ENCODE peak calls at places on chromosomes 1 and 21, in nine cellular contexts. One of them, this sample, is unnamed.

GRCh38 chr1:47650205-47650604 is 212.4 kb downstream of the FOXD2 start:
- DNase-seq in neuronal stem cell: no peak
- DNase-seq in amygdala: no peak
- DNase-seq in activated CD4-positive, alpha-beta T cell treated with anti-CD3 and anti-CD28 coated beads, Interleukin-2, amount 50 U/mL, for 1 hour: no peak
- DNase-seq in T-helper 1 cell: no peak
- DNase-seq in lung microvascular endothelial cell: peak
- DNase-seq in activated effector memory CD4-positive, alpha-beta T cell treated with Interleukin-2 at 50 U/mL for 16 hours: no peak
- DNase-seq in ELF-1: no peak
- DNase-seq in AG08395: peak
- DNase-seq in this sample: no peak

GRCh38 chr1:7298145-7298544 is 473.0 kb upstream of the VAMP3 start:
- DNase-seq in T-helper 1 cell: no peak
- DNase-seq in activated effector memory CD4-positive, alpha-beta T cell treated with Interleukin-2 at 50 U/mL for 16 hours: no peak
- DNase-seq in lung microvascular endothelial cell: no peak
- DNase-seq in neuronal stem cell: no peak
- DNase-seq in ELF-1: no peak
- DNase-seq in amygdala: no peak
- DNase-seq in AG08395: no peak
- DNase-seq in activated CD4-positive, alpha-beta T cell treated with anti-CD3 and anti-CD28 coated beads, Interleukin-2, amount 50 U/mL, for 1 hour: no peak
- DNase-seq in this sample: no peak

GRCh38 chr1:235527196-235527814 is 23.1 kb upstream of the B3GALNT2 start:
- DNase-seq in activated CD4-positive, alpha-beta T cell treated with anti-CD3 and anti-CD28 coated beads, Interleukin-2, amount 50 U/mL, for 1 hour: no peak
- DNase-seq in T-helper 1 cell: no peak
- DNase-seq in neuronal stem cell: no peak
- DNase-seq in activated effector memory CD4-positive, alpha-beta T cell treated with Interleukin-2 at 50 U/mL for 16 hours: no peak
- DNase-seq in lung microvascular endothelial cell: no peak
- DNase-seq in AG08395: no peak
- DNase-seq in amygdala: no peak
- DNase-seq in ELF-1: no peak
- DNase-seq in this sample: no peak

GRCh38 chr1:88434836-88435235 is 249.2 kb upstream of the PKN2 start:
- DNase-seq in T-helper 1 cell: no peak
- DNase-seq in AG08395: no peak
- DNase-seq in activated effector memory CD4-positive, alpha-beta T cell treated with Interleukin-2 at 50 U/mL for 16 hours: no peak
- DNase-seq in amygdala: no peak
- DNase-seq in ELF-1: no peak
- DNase-seq in lung microvascular endothelial cell: no peak
- DNase-seq in activated CD4-positive, alpha-beta T cell treated with anti-CD3 and anti-CD28 coated beads, Interleukin-2, amount 50 U/mL, for 1 hour: no peak
- DNase-seq in neuronal stem cell: no peak
- DNase-seq in this sample: no peak

GRCh38 chr21:38768385-38769071 is 37.2 kb upstream of the ETS2 start:
- DNase-seq in activated CD4-positive, alpha-beta T cell treated with anti-CD3 and anti-CD28 coated beads, Interleukin-2, amount 50 U/mL, for 1 hour: peak
- DNase-seq in AG08395: peak
- DNase-seq in T-helper 1 cell: no peak
- DNase-seq in activated effector memory CD4-positive, alpha-beta T cell treated with Interleukin-2 at 50 U/mL for 16 hours: no peak
- DNase-seq in neuronal stem cell: no peak
- DNase-seq in ELF-1: no peak
- DNase-seq in amygdala: no peak
- DNase-seq in lung microvascular endothelial cell: no peak
- DNase-seq in this sample: no peak

GRCh38 chr1:29271724-29272123 is 35.4 kb downstream of the PTPRU start:
- DNase-seq in AG08395: peak
- DNase-seq in lung microvascular endothelial cell: peak
- DNase-seq in ELF-1: peak
- DNase-seq in activated effector memory CD4-positive, alpha-beta T cell treated with Interleukin-2 at 50 U/mL for 16 hours: no peak
- DNase-seq in neuronal stem cell: peak
- DNase-seq in activated CD4-positive, alpha-beta T cell treated with anti-CD3 and anti-CD28 coated beads, Interleukin-2, amount 50 U/mL, for 1 hour: no peak
- DNase-seq in T-helper 1 cell: no peak
- DNase-seq in amygdala: no peak
- DNase-seq in this sample: no peak

GRCh38 chr1:85374160-85374559 is 90.8 kb downstream of the DDAH1 start:
- DNase-seq in ELF-1: no peak
- DNase-seq in activated effector memory CD4-positive, alpha-beta T cell treated with Interleukin-2 at 50 U/mL for 16 hours: no peak
- DNase-seq in neuronal stem cell: no peak
- DNase-seq in T-helper 1 cell: no peak
- DNase-seq in AG08395: peak
- DNase-seq in amygdala: no peak
- DNase-seq in lung microvascular endothelial cell: peak
- DNase-seq in activated CD4-positive, alpha-beta T cell treated with anti-CD3 and anti-CD28 coated beads, Interleukin-2, amount 50 U/mL, for 1 hour: no peak
- DNase-seq in this sample: no peak

GRCh38 chr1:202018476-202019234 is 8.3 kb downstream of the ELF3 start:
- DNase-seq in ELF-1: peak
- DNase-seq in neuronal stem cell: no peak
- DNase-seq in amygdala: no peak
- DNase-seq in activated effector memory CD4-positive, alpha-beta T cell treated with Interleukin-2 at 50 U/mL for 16 hours: no peak
- DNase-seq in activated CD4-positive, alpha-beta T cell treated with anti-CD3 and anti-CD28 coated beads, Interleukin-2, amount 50 U/mL, for 1 hour: no peak
- DNase-seq in T-helper 1 cell: no peak
- DNase-seq in lung microvascular endothelial cell: no peak
- DNase-seq in AG08395: no peak
- DNase-seq in this sample: no peak

GRCh38 chr1:11942280-11942679 is 7.8 kb downstream of the PLOD1 start:
- DNase-seq in activated CD4-positive, alpha-beta T cell treated with anti-CD3 and anti-CD28 coated beads, Interleukin-2, amount 50 U/mL, for 1 hour: no peak
- DNase-seq in AG08395: no peak
- DNase-seq in ELF-1: no peak
- DNase-seq in lung microvascular endothelial cell: no peak
- DNase-seq in amygdala: no peak
- DNase-seq in T-helper 1 cell: no peak
- DNase-seq in neuronal stem cell: no peak
- DNase-seq in activated effector memory CD4-positive, alpha-beta T cell treated with Interleukin-2 at 50 U/mL for 16 hours: no peak
- DNase-seq in this sample: no peak

GRCh38 chr21:33196956-33197374 is 32.8 kb upstream of the IFNAR2 start:
- DNase-seq in activated CD4-positive, alpha-beta T cell treated with anti-CD3 and anti-CD28 coated beads, Interleukin-2, amount 50 U/mL, for 1 hour: peak
- DNase-seq in ELF-1: peak
- DNase-seq in lung microvascular endothelial cell: peak
- DNase-seq in neuronal stem cell: peak
- DNase-seq in activated effector memory CD4-positive, alpha-beta T cell treated with Interleukin-2 at 50 U/mL for 16 hours: peak
- DNase-seq in amygdala: no peak
- DNase-seq in T-helper 1 cell: no peak
- DNase-seq in AG08395: peak
- DNase-seq in this sample: peak

GRCh38 chr21:29649370-29649963 is 290.3 kb downstream of the GRIK1 start:
- DNase-seq in amygdala: no peak
- DNase-seq in lung microvascular endothelial cell: no peak
- DNase-seq in ELF-1: no peak
- DNase-seq in activated CD4-positive, alpha-beta T cell treated with anti-CD3 and anti-CD28 coated beads, Interleukin-2, amount 50 U/mL, for 1 hour: no peak
- DNase-seq in neuronal stem cell: no peak
- DNase-seq in AG08395: no peak
- DNase-seq in T-helper 1 cell: no peak
- DNase-seq in activated effector memory CD4-positive, alpha-beta T cell treated with Interleukin-2 at 50 U/mL for 16 hours: no peak
- DNase-seq in this sample: no peak

GRCh38 chr1:44515416-44515815 is 110.4 kb downstream of the RNF220 start:
- DNase-seq in activated effector memory CD4-positive, alpha-beta T cell treated with Interleukin-2 at 50 U/mL for 16 hours: no peak
- DNase-seq in lung microvascular endothelial cell: no peak
- DNase-seq in ELF-1: no peak
- DNase-seq in AG08395: peak
- DNase-seq in amygdala: no peak
- DNase-seq in T-helper 1 cell: no peak
- DNase-seq in activated CD4-positive, alpha-beta T cell treated with anti-CD3 and anti-CD28 coated beads, Interleukin-2, amount 50 U/mL, for 1 hour: no peak
- DNase-seq in neuronal stem cell: no peak
- DNase-seq in this sample: no peak